ENCODE peak calls at places on chromosomes 5 and 9, in six cellular contexts. T is T-cell; V is brain microvascular endothelial cell; M is fibroblast of mammary gland; X is stimulated activated CD4-positive, alpha-beta T cell treated with anti-CD3 and anti-CD28 coated beads, TNF-alpha, amount 100 ng/mL, for 24 hours; H is NCI-H1105. Y is an unnamed sample.
A peak's percentile ranks its signal among the peaks of the same experiment; 100 is the strongest.

GRCh38 chr9:106745457-106745856 is 117.5 kb upstream of the ZNF462 start:
- DNase-seq in T (no peak), X (no peak), M (peak; percentile 54), V (no peak), H (no peak), Y (no peak)

GRCh38 chr5:176770431-176770830 is 39.9 kb upstream of the UNC5A start:
- DNase-seq in M (no peak), X (no peak), T (no peak), H (no peak), V (no peak), Y (no peak)

GRCh38 chr9:7284517-7284916 is 515.1 kb downstream of the DMAC1 start:
- DNase-seq in T (no peak), M (no peak), V (no peak), X (no peak), H (no peak), Y (no peak)

GRCh38 chr5:74555991-74556390 is 84.5 kb downstream of the ENC1 start:
- DNase-seq in X (no peak), M (no peak), T (no peak), V (no peak), H (no peak), Y (no peak)

GRCh38 chr5:593511-593910 is 18.6 kb upstream of the CEP72 start:
- DNase-seq in X (no peak), V (no peak), T (no peak), H (no peak), M (no peak), Y (no peak)

GRCh38 chr9:136220017-136220729 is 15.2 kb upstream of the LHX3 start:
- DNase-seq in H (no peak), X (no peak), M (peak; percentile 15), T (no peak), V (peak; percentile 66), Y (no peak)

GRCh38 chr5:154214236-154215106 is 23.9 kb downstream of the GALNT10 start:
- DNase-seq in M (peak; percentile 78), T (no peak), V (peak; percentile 32), X (no peak), H (no peak), Y (no peak)

GRCh38 chr5:172623313-172623980 is 17.6 kb upstream of the NEURL1B start:
- DNase-seq in X (no peak), H (no peak), T (no peak), M (no peak), V (no peak), Y (no peak)

GRCh38 chr5:175109058-175109755 is 334.8 kb downstream of the DRD1 start:
- DNase-seq in M (no peak), H (no peak), X (no peak), T (no peak), V (no peak), Y (no peak)

GRCh38 chr5:165296401-165297130 is 1791.1 kb downstream of the MAT2B start:
- DNase-seq in H (no peak), V (no peak), T (no peak), X (no peak), M (no peak), Y (no peak)

GRCh38 chr5:7492371-7492770 is 96.4 kb downstream of the ADCY2 start:
- DNase-seq in M (no peak), T (no peak), H (no peak), V (no peak), X (no peak), Y (no peak)

GRCh38 chr9:120336021-120336752 is 243.8 kb downstream of the CDK5RAP2 start:
- DNase-seq in H (peak; percentile 32), V (no peak), T (no peak), M (peak; percentile 71), X (no peak), Y (no peak)

GRCh38 chr5:8944005-8944404 is 601.9 kb downstream of the SEMA5A start:
- DNase-seq in T (no peak), M (peak; percentile 68), H (no peak), X (no peak), V (peak; percentile 42), Y (no peak)

GRCh38 chr5:67033893-67034605 is 162.6 kb downstream of the CD180 start:
- DNase-seq in M (peak; percentile 46), X (no peak), T (no peak), V (no peak), H (no peak), Y (no peak)

GRCh38 chr5:88724201-88724600 is 158.8 kb downstream of the MEF2C start:
- DNase-seq in X (no peak), H (no peak), M (peak; percentile 31), V (no peak), T (no peak), Y (no peak)

GRCh38 chr5:166624573-166624972 is 1666.9 kb upstream of the WWC1 start:
- DNase-seq in M (no peak), T (no peak), X (no peak), V (no peak), H (no peak), Y (no peak)

GRCh38 chr5:15904894-15905805 is 274.4 kb downstream of the MARCHF11 start:
- DNase-seq in X (no peak), T (no peak), H (no peak), V (no peak), M (peak; percentile 45), Y (no peak)

GRCh38 chr9:88605500-88606172 is 70.7 kb downstream of the NXNL2 start:
- DNase-seq in X (no peak), T (no peak), V (no peak), H (no peak), M (peak; percentile 76), Y (no peak)

GRCh38 chr5:41413067-41413466 is 97.3 kb downstream of the PLCXD3 start:
- DNase-seq in M (peak; percentile 32), V (no peak), T (no peak), X (no peak), H (no peak), Y (no peak)

GRCh38 chr9:114238919-114239879 is 83.7 kb upstream of the ORM1 start:
- DNase-seq in H (no peak), T (no peak), M (peak; percentile 79), V (peak; percentile 66), X (no peak), Y (no peak)

Y was measured in NCI-H1436 treated with DMSO at 0.1 percent for 48 hours.